ENCODE peak calls at places on chromosomes 13 and 19, in four cellular contexts. A is non-pigmented ciliary epithelial cell, Q is kidney epithelial cell, G is pons. W is an unnamed sample.

GRCh38 chr13:109151696-109152095 is 522.3 kb downstream of the MYO16 start:
- DNase-seq in A (no peak), Q (no peak), G (no peak), W (no peak)

GRCh38 chr13:74398599-74398998 is 264.4 kb upstream of the KLF12 start:
- DNase-seq in A (no peak), Q (no peak), G (no peak), W (no peak)

GRCh38 chr13:113836917-113837553 is 26.8 kb downstream of the GAS6 start:
- DNase-seq in A (peak), Q (no peak), G (no peak), W (no peak)

GRCh38 chr19:38070573-38070972 is 153.4 kb downstream of the DPF1 start:
- DNase-seq in A (peak), Q (peak), G (no peak), W (no peak)

GRCh38 chr13:74681891-74682290 is 547.7 kb upstream of the KLF12 start:
- DNase-seq in A (no peak), Q (no peak), G (no peak), W (no peak)

GRCh38 chr13:98432638-98433037 is 144.3 kb downstream of the STK24 start:
- DNase-seq in A (no peak), Q (no peak), G (no peak), W (no peak)

GRCh38 chr19:50844296-50844935 is 10.3 kb upstream of the KLK3 start:
- DNase-seq in A (no peak), Q (no peak), G (no peak), W (no peak)

GRCh38 chr13:34346626-34347025 is 528.7 kb downstream of the RFC3 start:
- DNase-seq in A (no peak), Q (no peak), G (no peak), W (no peak)

W was measured in iPS DF 6.9.